ENCODE peak calls at places on chromosomes 5 and 9, in seven cellular contexts. L is left ventricle myocardium inferior, O is mesenchymal stem cell, S is cardiac fibroblast, P is lung, N is DND-41, D is transverse colon. U is an unnamed sample.

GRCh38 chr5:88089757-88090390 is 178.8 kb downstream of the TMEM161B start:
- DNase-seq in S (no peak), O (no peak), L (no peak), P (no peak), N (no peak), D (no peak), U (no peak)

GRCh38 chr9:125911861-125912260 is 164.7 kb downstream of the PBX3 start:
- DNase-seq in L (no peak), D (no peak), S (no peak), P (no peak), O (no peak), N (no peak), U (no peak)

GRCh38 chr5:151619812-151620462 is 28.8 kb upstream of the FAT2 start:
- DNase-seq in P (no peak), L (no peak), D (no peak), O (no peak), N (no peak), S (no peak), U (no peak)

GRCh38 chr9:22863106-22863505 is 416.5 kb downstream of the DMRTA1 start:
- DNase-seq in N (no peak), L (no peak), P (no peak), O (no peak), S (no peak), D (no peak), U (no peak)

GRCh38 chr9:91835632-91836031 is 114.4 kb downstream of the ROR2 start:
- DNase-seq in O (no peak), D (no peak), N (no peak), L (no peak), P (no peak), S (no peak), U (no peak)

GRCh38 chr9:127506814-127507750 is 55.8 kb downstream of the LRSAM1 start:
- DNase-seq in O (peak; percentile 80), N (no peak), S (peak; percentile 34), P (no peak), L (no peak), D (no peak), U (no peak)

GRCh38 chr5:180468732-180469585 is 25.2 kb upstream of the CNOT6 start:
- DNase-seq in N (no peak), D (no peak), S (no peak), P (no peak), L (no peak), O (no peak), U (no peak)

GRCh38 chr9:8078641-8079140 is 279.1 kb upstream of the DMAC1 start:
- DNase-seq in P (no peak), S (no peak), N (no peak), O (no peak), D (no peak), L (no peak), U (no peak)

GRCh38 chr5:1516615-1517601 is 6.9 kb downstream of the LPCAT1 start:
- DNase-seq in P (peak; percentile 32), L (peak; percentile 6), N (peak; percentile 1), O (peak; percentile 86), D (peak; percentile 8), S (peak; percentile 62), U (no peak)

GRCh38 chr5:62316110-62316509 is 10.1 kb downstream of the KIF2A start:
- DNase-seq in D (no peak), N (no peak), S (no peak), P (no peak), L (no peak), O (no peak), U (no peak)

GRCh38 chr9:89873801-89874200 is 269.0 kb downstream of the GADD45G start:
- DNase-seq in D (no peak), S (no peak), P (no peak), O (no peak), N (no peak), L (no peak), U (no peak)

GRCh38 chr9:21590058-21590996 is 108.2 kb upstream of the IFNE start:
- DNase-seq in P (no peak), S (no peak), L (no peak), D (no peak), N (no peak), O (no peak), U (no peak)

GRCh38 chr5:154771383-154771901 is 16.3 kb downstream of the LARP1 start:
- DNase-seq in O (peak; percentile 86), L (no peak), S (peak; percentile 89), N (no peak), P (no peak), D (no peak), U (no peak)

GRCh38 chr9:78605029-78605930 is 308.4 kb downstream of the PSAT1 start:
- DNase-seq in D (no peak), P (no peak), S (peak; percentile 47), O (no peak), N (no peak), L (no peak), U (no peak)

GRCh38 chr5:178304761-178305645 is 72.4 kb upstream of the PHYKPL start:
- DNase-seq in L (no peak), O (no peak), S (no peak), N (no peak), D (no peak), P (no peak), U (no peak)

GRCh38 chr9:131732061-131732526 is 7.8 kb downstream of the RAPGEF1 start:
- DNase-seq in S (peak; percentile 48), L (no peak), P (peak; percentile 63), D (peak; percentile 57), O (peak; percentile 74), N (no peak), U (no peak)

GRCh38 chr9:131734165-131734610 is 5.7 kb downstream of the RAPGEF1 start:
- DNase-seq in L (peak; percentile 53), P (peak; percentile 61), N (peak; percentile 73), D (peak; percentile 89), O (no peak), S (peak; percentile 53), U (peak; percentile 31)

GRCh38 chr9:131733601-131734061 is 6.2 kb downstream of the RAPGEF1 start:
- DNase-seq in N (peak; percentile 57), O (peak; percentile 97), L (no peak), D (peak; percentile 58), S (peak; percentile 97), P (no peak), U (peak; percentile 43)

GRCh38 chr9:131731237-131731995 is 8.5 kb downstream of the RAPGEF1 start:
- DNase-seq in D (no peak), L (no peak), N (peak; percentile 50), O (peak; percentile 63), S (no peak), P (no peak), U (no peak)

DNA sequence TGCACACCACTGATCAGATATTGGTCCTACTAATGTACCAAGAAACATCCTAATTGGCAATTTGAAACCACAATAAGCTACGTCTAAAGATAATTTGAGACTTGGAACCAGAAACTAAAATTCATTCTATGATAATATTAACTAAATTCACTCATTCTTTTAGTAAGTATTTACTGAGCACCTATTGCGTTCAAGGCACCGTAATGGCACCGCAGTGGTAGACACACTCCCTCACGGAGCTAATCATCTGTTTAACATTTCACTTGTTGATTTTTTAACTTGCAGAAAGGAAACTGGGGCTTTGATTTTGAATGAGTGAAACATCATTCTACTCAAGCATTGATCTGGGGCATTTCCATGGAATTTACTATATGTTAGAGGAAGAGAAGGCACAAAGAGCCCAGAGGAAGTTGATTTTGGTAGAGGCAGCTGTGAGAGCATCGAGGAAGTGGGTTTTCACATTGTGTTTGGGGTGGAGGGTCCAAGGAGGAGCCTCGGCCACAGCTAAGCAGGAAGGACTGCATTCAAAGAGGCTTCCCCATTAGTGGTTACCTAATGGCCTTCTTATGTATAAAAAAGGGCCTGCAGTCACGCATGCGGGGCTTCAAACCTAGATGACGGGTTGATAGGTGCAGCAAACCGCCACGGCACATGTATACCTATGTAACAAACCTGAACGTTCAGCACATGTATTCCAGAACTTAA is 7.1 kb downstream of the RAPGEF1 start:
- DNase-seq in P (no peak), O (no peak), N (peak; percentile 54), S (no peak), L (no peak), D (no peak), U (peak; percentile 61)
- H3K4me3 ChIP-seq in P (no peak overlapping the region), O (no peak overlapping the region), N (no peak overlapping the region), S (no peak overlapping the region), L (no peak overlapping the region), D (no peak overlapping the region), U (peak overlapping the region; percentile 76)

GRCh38 chr9:116152941-116153764 is 438 bp upstream of the PAPPA start:
- DNase-seq in P (no peak), S (peak; percentile 84), N (no peak), D (no peak), L (no peak), O (peak; percentile 92), U (no peak)
- H3K4me3 ChIP-seq in P (no peak overlapping the region), S (peak overlapping the region; percentile 65), N (no peak overlapping the region), D (no peak overlapping the region), L (peak overlapping the region; percentile 72), O (no peak overlapping the region), U (no peak overlapping the region)

DNA sequence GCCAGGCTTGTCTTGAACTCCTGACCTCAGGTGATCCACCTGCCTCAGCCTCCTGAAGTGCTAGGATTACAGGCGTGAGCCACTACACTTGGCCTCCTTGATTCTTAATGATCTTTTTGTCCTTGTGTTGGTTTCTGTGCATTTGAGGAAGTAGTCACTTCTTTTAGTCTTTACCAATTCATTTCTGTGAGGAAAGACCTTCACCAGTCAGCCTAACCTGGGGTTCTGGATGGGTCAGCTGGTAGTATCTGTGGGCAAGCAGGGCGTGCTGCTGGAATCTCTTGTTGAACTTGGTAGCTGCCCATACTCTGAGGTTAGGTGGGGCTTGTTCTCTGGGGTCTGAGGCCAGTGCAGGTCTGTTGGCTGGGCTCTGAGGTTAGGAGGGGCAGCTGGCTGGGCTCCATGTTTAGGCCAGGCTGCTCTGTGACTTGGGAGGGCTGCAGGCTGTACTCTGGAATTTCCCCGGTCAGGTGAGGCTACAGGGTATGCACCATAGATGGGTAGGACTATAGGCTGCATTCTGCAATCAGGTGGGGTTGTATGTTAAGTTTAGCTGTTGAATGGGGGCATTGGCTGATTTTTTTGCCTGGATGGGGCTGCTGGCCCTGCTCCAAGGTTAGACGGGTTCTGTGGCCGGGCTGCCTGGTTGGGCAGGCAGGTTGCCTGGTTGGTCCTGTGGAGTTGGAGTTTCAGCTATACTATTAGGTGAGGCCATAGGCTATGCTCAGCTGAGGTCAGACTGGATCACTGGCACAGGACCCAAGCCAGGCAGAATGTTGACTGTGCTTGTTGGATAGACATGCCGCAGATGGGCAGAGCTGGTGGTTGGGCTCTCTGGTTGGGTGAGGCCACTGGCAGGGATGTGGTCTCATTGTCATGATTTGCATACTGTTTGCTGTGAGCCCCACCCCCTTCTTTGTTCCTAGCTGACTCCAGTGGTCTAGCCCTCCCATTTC is 19.2 kb downstream of the UBAP1 start:
- DNase-seq in L (no peak), N (peak; percentile 13), O (no peak), D (no peak), P (no peak), S (no peak), U (no peak)
- H3K4me3 ChIP-seq in L (no peak overlapping the region), N (no peak overlapping the region), O (no peak overlapping the region), D (no peak overlapping the region), P (no peak overlapping the region), S (no peak overlapping the region), U (no peak overlapping the region)

DNA sequence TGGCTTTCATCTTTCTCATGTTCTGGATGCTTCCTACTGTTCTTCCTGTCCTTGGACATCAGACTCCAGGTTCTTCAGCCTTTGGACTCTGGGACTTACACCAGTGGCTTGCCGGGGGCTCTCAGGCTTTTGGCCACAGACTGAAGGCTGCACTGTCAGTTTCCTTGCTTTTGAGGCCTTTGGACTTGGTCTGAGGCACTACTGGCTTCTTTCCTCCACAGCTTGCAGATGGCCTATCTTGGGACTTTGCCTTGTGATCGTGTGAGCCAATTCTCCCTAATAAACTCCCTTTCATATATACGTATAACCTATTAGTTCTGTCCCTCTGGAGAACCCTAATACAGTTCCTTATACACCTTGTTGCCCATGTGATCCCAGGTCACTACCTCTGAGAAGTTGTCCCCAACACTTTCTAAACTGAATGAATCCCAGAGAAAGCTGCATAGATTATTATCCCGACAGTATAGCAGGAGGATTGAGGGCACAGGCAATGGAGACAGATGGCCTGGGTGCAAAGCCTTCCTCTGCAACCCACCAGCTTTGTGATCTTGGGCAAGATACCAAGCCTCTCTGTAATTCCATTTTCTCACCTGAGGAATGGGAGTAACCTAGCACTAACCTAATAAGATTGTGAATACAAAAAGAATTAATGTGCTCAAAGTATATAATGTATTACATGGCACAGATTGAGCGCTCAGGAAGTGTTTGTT is 449.6 kb upstream of the BRINP1 start:
- DNase-seq in L (no peak), P (no peak), N (no peak), O (no peak), S (no peak), D (no peak), U (no peak)
- H3K4me3 ChIP-seq in L (no peak overlapping the region), P (no peak overlapping the region), N (no peak overlapping the region), O (no peak overlapping the region), S (no peak overlapping the region), D (no peak overlapping the region), U (no peak overlapping the region)

U was measured in CD4-positive, CD25-positive, alpha-beta regulatory T cell.